ENCODE peak calls at places on chromosome 1, in four cellular contexts. G is endothelial cell of umbilical vein, A is IMR-90, X is foreskin keratinocyte. J is an unnamed sample.

GRCh38 chr1:60430375-60430774 is 356.8 kb upstream of the C1orf87 start:
- DNase-seq in G (no peak), A (no peak), X (no peak), J (no peak)

GRCh38 chr1:84973493-84974334 is 23.2 kb downstream of the MCOLN2 start:
- DNase-seq in G (no peak), A (no peak), X (no peak), J (no peak)

GRCh38 chr1:44076093-44076492 is 42.5 kb upstream of the KLF17 start:
- DNase-seq in G (no peak), A (no peak), X (no peak), J (no peak)

GRCh38 chr1:2214541-2215241 is 13.4 kb upstream of the SKI start:
- DNase-seq in G (no peak), A (no peak), X (no peak), J (no peak)

GRCh38 chr1:213719462-213719861 is 268.3 kb upstream of the PROX1 start:
- DNase-seq in G (no peak), A (no peak), X (no peak), J (no peak)

GRCh38 chr1:167401260-167401873 is 117.0 kb downstream of the CD247 start:
- DNase-seq in G (peak), A (peak), X (peak), J (peak)

GRCh38 chr1:4615138-4615470 is 39.3 kb upstream of the AJAP1 start:
- DNase-seq in G (no peak), A (no peak), X (no peak), J (no peak)

GRCh38 chr1:109876617-109877319 is 33.9 kb upstream of the CSF1 start:
- DNase-seq in G (no peak), A (peak), X (no peak), J (peak)

GRCh38 chr1:67803380-67804279 is 29.6 kb downstream of the GNG12 start:
- DNase-seq in G (no peak), A (no peak), X (peak), J (no peak)

GRCh38 chr1:88650676-88651418 is 33.2 kb upstream of the PKN2 start:
- DNase-seq in G (no peak), A (peak), X (no peak), J (no peak)

GRCh38 chr1:234862944-234863515 is 253.1 kb upstream of the IRF2BP2 start:
- DNase-seq in G (peak), A (peak), X (peak), J (peak)

GRCh38 chr1:193318347-193318746 is 131.9 kb upstream of the B3GALT2 start:
- DNase-seq in G (no peak), A (peak), X (no peak), J (no peak)

GRCh38 chr1:181394766-181395165 is 88.6 kb upstream of the CACNA1E start:
- DNase-seq in G (no peak), A (no peak), X (no peak), J (no peak)

GRCh38 chr1:43225168-43225567 is 44.6 kb upstream of the TMEM125 start:
- DNase-seq in G (peak), A (no peak), X (no peak), J (no peak)

GRCh38 chr1:55474168-55474786 is 259.1 kb upstream of the USP24 start:
- DNase-seq in G (peak), A (peak), X (peak), J (no peak)

GRCh38 chr1:43653339-43653738 is 3.4 kb downstream of the KDM4A start:
- DNase-seq in G (peak), A (peak), X (peak), J (peak)

GRCh38 chr1:174689524-174689923 is 241.8 kb downstream of the GPR52 start:
- DNase-seq in G (no peak), A (no peak), X (no peak), J (no peak)

GRCh38 chr1:224539971-224540370 is 76.1 kb upstream of the CNIH3 start:
- DNase-seq in G (no peak), A (peak), X (no peak), J (no peak)

GRCh38 chr1:22665752-22666151 is 12.7 kb downstream of the C1QB start:
- DNase-seq in G (peak), A (peak), X (no peak), J (peak)

GRCh38 chr1:115771094-115771846 is 2.8 kb upstream of the CASQ2 start:
- DNase-seq in G (no peak), A (no peak), X (peak), J (no peak)

GRCh38 chr1:114448370-114448769 is 62.6 kb downstream of the TRIM33 start:
- DNase-seq in G (peak), A (no peak), X (no peak), J (no peak)

DNA sequence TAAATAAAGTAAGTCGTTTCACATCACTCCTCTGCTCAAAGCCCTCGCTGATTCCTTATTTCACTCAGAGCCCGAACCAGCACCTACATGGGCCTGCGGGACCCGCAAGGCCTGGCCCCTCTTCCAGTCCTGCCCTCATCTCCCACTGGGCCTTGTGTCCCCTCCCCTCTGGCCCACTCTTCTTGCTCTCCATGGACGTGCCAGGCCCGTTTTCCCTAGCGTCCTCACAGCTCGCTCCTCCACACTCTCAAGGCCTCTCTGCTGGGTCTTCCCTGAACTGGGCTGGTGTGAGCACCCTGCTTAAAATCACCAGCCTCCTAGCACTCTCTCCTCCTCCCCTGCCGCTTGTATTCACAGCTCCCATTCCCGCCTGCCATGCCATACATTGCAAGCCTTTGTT is 237.9 kb downstream of the FOXD2 start:
- DNase-seq in G (no peak), A (no peak), X (no peak), J (no peak)
- TF ChIP-seq CTCF in G (no peak), A (no peak), X (no peak), J (no peak)

GRCh38 chr1:25990702-25991395 is 7.0 kb downstream of the PAFAH2 start:
- DNase-seq in G (no peak), A (no peak), X (no peak), J (no peak)
- H3K27ac ChIP-seq in G (no peak), A (no peak), X (no peak), J (no peak)

DNA sequence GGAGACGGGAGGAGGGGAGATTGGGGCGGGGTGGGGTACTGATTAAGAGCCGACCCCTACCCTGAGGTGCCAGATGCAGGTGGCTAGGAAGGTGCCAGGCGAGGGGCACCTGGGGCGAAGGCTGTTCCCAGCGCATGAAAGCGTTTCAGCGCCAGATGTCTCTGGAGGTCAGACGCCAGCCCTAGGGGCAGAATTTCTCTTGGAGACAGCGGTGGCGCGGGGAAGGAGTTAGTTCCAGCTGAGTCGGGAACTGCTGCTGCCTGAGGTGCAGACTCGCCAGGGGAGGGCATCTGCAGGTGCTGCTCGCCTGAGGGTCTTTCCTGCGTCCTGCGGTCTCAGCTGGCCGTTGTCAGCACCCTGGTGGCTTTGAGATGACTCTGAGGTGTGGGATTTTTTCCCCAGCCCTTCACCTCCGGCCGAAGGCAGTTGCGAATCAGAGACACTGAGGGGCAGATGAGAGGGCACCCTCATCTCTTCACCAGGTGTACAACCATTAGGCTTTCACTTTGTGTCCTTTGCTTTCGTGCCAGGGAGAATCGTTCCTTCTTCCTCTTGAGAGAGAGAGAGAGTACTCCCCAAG is 539 bp downstream of the CGN start:
- DNase-seq in G (no peak), A (no peak), X (no peak), J (no peak)
- TF ChIP-seq CTCF in G (no peak), A (no peak), X (no peak), J (peak)

DNA sequence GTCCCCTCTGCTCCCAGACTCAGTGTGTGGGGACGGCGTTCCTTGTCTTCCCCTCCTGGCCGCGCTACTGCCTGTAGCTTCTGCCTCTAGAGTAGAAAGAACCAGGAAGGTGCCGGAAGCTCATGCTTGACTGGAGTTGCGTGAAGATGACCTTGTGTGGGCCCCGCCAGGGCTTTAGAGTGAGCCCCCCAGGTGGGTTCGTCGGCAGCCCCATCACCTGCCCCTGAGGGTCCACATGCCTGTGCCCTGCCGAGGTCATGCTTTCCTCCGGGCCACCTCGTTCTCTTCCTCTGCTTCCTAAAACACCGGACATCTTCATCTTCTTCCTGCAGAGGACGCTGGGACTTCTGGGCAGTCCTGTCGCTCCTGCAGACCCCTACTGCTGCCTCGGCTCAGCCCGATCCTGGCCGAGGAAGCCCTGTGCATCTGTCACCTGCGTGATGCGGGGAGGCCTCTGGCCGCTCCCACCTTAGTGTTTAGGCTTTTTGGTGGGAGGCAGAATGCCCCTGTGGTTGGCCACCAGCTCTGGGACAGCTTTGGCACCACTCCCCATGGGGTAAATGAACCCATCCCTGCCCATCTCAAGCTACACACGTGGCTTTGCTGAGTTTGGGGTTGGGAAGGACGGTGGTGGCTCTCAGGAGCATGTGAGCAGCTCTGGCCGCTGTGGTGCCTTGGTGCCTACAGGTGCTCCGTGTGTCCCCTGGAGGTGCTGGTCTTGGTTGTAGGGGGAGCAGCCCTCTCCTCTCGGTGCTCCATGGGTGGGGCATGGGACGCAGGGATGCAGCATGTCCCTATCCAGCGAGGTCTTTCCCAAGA is 12.3 kb downstream of the OBSCN start:
- DNase-seq in G (no peak), A (no peak), X (no peak), J (no peak)
- H3K27ac ChIP-seq in G (no peak), A (no peak), X (no peak), J (no peak)

J was measured in brain microvascular endothelial cell.